ENCODE peak calls at places on chromosomes 5 and 9, in seven cellular contexts. M, L, T, I, D, H and P are unnamed samples. For H3K36me3, the result is how much of the 10 kb centered on the place peaks cover.

GRCh38 chr9:137077010-137077747 is at the start of gene UAP1L1:
- DNase-seq in M (peak), L (no peak), T (no peak), I (peak), D (no peak), H (peak), P (peak)

GRCh38 chr5:5492087-5492933 is 69.8 kb downstream of the ICE1 start:
- DNase-seq in M (peak), L (peak), T (no peak), I (peak), D (peak), H (peak), P (no peak)

GRCh38 chr5:64742821-64743220 is 25.7 kb downstream of the SREK1IP1 start:
- DNase-seq in M (no peak), L (no peak), T (no peak), I (no peak), D (no peak), H (no peak), P (no peak)

GRCh38 chr5:90878549-90879196 is 320.1 kb downstream of the ADGRV1 start:
- DNase-seq in M (no peak), L (no peak), T (no peak), I (no peak), D (no peak), H (peak), P (no peak)

GRCh38 chr5:98031926-98032325 is 741.5 kb upstream of the RGMB start:
- DNase-seq in M (no peak), L (no peak), T (no peak), I (no peak), D (no peak), H (no peak), P (no peak)

GRCh38 chr9:2243666-2244555 is 228.8 kb downstream of the SMARCA2 start:
- DNase-seq in M (no peak), L (no peak), T (no peak), I (no peak), D (no peak), H (peak), P (no peak)

GRCh38 chr5:15995206-15996052 is 184.2 kb downstream of the MARCHF11 start:
- DNase-seq in M (no peak), L (no peak), T (no peak), I (peak), D (peak), H (peak), P (no peak)

GRCh38 chr5:127872494-127872893 is 169.3 kb downstream of the CCDC192 start:
- DNase-seq in M (no peak), L (no peak), T (no peak), I (no peak), D (no peak), H (peak), P (no peak)

GRCh38 chr5:55218966-55219365 is 8.1 kb downstream of the MCIDAS start:
- DNase-seq in M (peak), L (peak), T (no peak), I (no peak), D (no peak), H (no peak), P (peak)

GRCh38 chr5:32100230-32100629 is 73.9 kb downstream of the GOLPH3 start:
- DNase-seq in M (no peak), L (no peak), T (no peak), I (peak), D (no peak), H (peak), P (no peak)

GRCh38 chr5:32100903-32101302 is 73.2 kb downstream of the GOLPH3 start:
- DNase-seq in M (no peak), L (no peak), T (no peak), I (no peak), D (no peak), H (no peak), P (no peak)

GRCh38 chr5:32103521-32103920 is 70.6 kb downstream of the GOLPH3 start:
- DNase-seq in M (no peak), L (no peak), T (no peak), I (no peak), D (no peak), H (no peak), P (no peak)

GRCh38 chr5:32099486-32100035 is 74.6 kb downstream of the GOLPH3 start:
- DNase-seq in M (no peak), L (no peak), T (no peak), I (no peak), D (no peak), H (no peak), P (no peak)

DNA sequence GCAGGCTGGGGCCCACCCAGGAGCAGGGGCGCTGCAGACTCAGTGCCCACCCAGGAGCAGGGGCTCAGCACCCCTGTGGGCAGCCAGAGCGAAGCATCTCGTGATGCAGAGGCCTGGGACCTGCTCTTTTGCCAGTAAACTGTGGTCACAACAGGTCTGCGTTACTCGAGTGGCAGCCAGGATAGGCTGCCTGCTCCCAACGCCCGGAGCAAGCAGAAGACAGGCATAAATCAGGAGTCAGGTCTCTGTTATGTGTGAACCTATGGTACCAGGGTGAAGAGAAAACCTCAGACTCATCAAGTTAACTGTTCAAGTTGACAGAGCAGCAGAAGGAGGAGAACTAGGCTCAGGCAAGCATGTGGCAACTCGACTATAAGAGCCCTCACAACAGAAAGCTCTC is 71.9 kb downstream of the GOLPH3 start:
- DNase-seq in M (no peak), L (no peak), T (no peak), I (no peak), D (no peak), H (no peak), P (no peak)
- H3K36me3 ChIP-seq in M (under half), L (under half), T (under half), I (half or more), D (under half), H (under half), P (half or more)

DNA sequence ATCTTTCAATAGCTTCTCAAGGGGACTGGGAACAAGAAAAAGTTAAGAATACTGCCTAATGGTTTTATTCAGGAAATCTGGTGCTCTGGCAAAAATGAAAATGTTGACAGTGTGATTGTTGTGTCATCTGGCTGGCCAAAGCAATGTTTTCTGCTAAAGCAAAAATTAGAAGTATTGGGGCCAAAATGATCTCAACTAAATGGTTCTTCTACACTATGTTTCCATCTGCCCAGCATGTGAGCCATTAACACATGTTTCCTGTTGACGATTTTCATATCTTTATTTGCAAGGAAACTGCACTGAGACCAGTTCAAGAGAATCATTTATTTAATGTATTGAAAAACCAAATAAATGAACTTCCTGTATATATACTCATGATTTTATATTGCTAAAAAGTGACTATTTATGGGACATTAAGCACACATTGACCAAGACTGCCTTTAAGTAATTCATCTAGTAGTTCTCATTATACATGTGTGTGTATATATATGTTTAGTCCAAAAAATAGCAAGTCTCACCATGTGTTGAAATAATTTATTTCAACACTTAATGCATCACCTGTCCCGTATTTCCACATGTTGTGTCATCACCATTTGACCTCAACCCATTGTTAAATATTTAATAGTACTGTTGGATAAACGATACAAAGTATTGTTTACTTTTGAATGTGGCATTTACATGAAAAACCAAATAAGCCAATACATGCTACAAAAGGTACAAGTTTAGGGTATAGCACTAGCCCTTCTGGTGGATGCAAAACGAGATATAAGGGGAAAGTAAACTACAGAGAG is 7.5 kb upstream of the FST start:
- DNase-seq in M (no peak), L (no peak), T (no peak), I (no peak), D (no peak), H (peak), P (no peak)
- TF ChIP-seq POLR2AphosphoS5 in M (no peak), L (no peak), T (no peak), I (no peak), D (no peak), H (no peak), P (no peak)

GRCh38 chr5:72205431-72206009 is 98.2 kb downstream of the MAP1B start:
- DNase-seq in M (no peak), L (no peak), T (no peak), I (no peak), D (no peak), H (no peak), P (no peak)

GRCh38 chr5:72203251-72203845 is 96.1 kb downstream of the MAP1B start:
- DNase-seq in M (no peak), L (no peak), T (peak), I (no peak), D (no peak), H (no peak), P (no peak)

GRCh38 chr5:72206994-72207393 is 99.7 kb downstream of the MAP1B start:
- DNase-seq in M (no peak), L (no peak), T (no peak), I (no peak), D (no peak), H (no peak), P (no peak)

GRCh38 chr5:72206160-72206559 is 98.9 kb downstream of the MAP1B start:
- DNase-seq in M (no peak), L (no peak), T (no peak), I (no peak), D (no peak), H (no peak), P (no peak)

DNA sequence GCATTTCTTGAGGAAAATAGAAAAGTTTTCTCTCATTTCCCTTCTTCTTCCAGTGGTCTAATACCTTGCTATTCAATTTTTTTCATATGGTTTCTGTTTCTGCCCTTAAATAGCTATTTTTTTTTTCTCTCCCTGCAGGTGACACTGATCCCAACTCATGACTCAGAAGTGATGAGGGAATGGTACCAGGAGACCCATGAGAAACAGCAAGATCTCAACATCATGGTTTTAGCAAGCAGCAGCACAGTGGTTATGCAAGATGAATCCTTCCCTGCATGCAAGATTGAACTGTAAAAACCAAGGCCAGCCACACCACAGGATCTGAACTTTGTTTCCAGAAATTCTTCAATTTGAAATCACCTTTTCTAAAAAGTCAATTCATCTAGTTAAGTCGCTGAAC is 97.7 kb downstream of the MAP1B start:
- DNase-seq in M (no peak), L (no peak), T (no peak), I (no peak), D (no peak), H (no peak), P (no peak)
- H3K36me3 ChIP-seq in M (under half), L (under half), T (under half), I (half or more), D (under half), H (under half), P (under half)

GRCh38 chr9:36144322-36145206 is 8.0 kb downstream of the GLIPR2 start:
- DNase-seq in M (no peak), L (no peak), T (no peak), I (no peak), D (no peak), H (no peak), P (peak)

GRCh38 chr9:36141288-36141687 is 4.8 kb downstream of the GLIPR2 start:
- DNase-seq in M (no peak), L (no peak), T (peak), I (peak), D (no peak), H (no peak), P (no peak)

GRCh38 chr9:36143242-36143641 is 6.7 kb downstream of the GLIPR2 start:
- DNase-seq in M (no peak), L (no peak), T (no peak), I (no peak), D (no peak), H (no peak), P (no peak)

GRCh38 chr9:36141761-36142160 is 5.2 kb downstream of the GLIPR2 start:
- DNase-seq in M (no peak), L (no peak), T (no peak), I (no peak), D (no peak), H (no peak), P (no peak)

GRCh38 chr9:36142510-36143161 is 6.1 kb downstream of the GLIPR2 start:
- DNase-seq in M (peak), L (no peak), T (no peak), I (no peak), D (no peak), H (no peak), P (no peak)
- TF ChIP-seq POLR2AphosphoS5 in M (no peak), L (no peak), T (no peak), I (no peak), D (no peak), H (no peak), P (no peak)

GRCh38 chr9:131264231-131264630 is 12.1 kb downstream of the FAM78A start:
- DNase-seq in M (no peak), L (no peak), T (no peak), I (peak), D (no peak), H (no peak), P (no peak)
- H3K36me3 ChIP-seq in M (under half), L (under half), T (under half), I (under half), D (under half), H (under half), P (under half)

GRCh38 chr9:93898502-93899426 is 56.4 kb downstream of the BARX1 start:
- DNase-seq in M (peak), L (no peak), T (peak), I (peak), D (no peak), H (no peak), P (peak)
- TF ChIP-seq POLR2AphosphoS5 in M (no peak), L (no peak), T (no peak), I (no peak), D (no peak), H (no peak), P (no peak)

GRCh38 chr9:90868555-90868954 is 66.9 kb downstream of the SYK start:
- DNase-seq in M (no peak), L (no peak), T (no peak), I (no peak), D (no peak), H (no peak), P (no peak)
- H3K36me3 ChIP-seq in M (under half), L (under half), T (under half), I (under half), D (under half), H (under half), P (under half)

GRCh38 chr9:93096131-93096802 is at the start of gene CARD19:
- DNase-seq in M (peak), L (no peak), T (peak), I (no peak), D (no peak), H (no peak), P (peak)
- TF ChIP-seq POLR2AphosphoS5 in M (peak), L (peak), T (peak), I (peak), D (no peak), H (peak), P (peak)

GRCh38 chr5:14465086-14465485 is 116.5 kb upstream of the OTULINL start:
- DNase-seq in M (no peak), L (no peak), T (no peak), I (no peak), D (no peak), H (no peak), P (no peak)

GRCh38 chr5:14462681-14463080 is 118.9 kb upstream of the OTULINL start:
- DNase-seq in M (no peak), L (no peak), T (no peak), I (no peak), D (no peak), H (no peak), P (peak)

GRCh38 chr5:14464661-14465060 is 116.9 kb upstream of the OTULINL start:
- DNase-seq in M (no peak), L (no peak), T (no peak), I (no peak), D (no peak), H (no peak), P (no peak)

GRCh38 chr5:14464101-14464500 is 117.5 kb upstream of the OTULINL start:
- DNase-seq in M (no peak), L (no peak), T (no peak), I (no peak), D (no peak), H (no peak), P (no peak)

DNA sequence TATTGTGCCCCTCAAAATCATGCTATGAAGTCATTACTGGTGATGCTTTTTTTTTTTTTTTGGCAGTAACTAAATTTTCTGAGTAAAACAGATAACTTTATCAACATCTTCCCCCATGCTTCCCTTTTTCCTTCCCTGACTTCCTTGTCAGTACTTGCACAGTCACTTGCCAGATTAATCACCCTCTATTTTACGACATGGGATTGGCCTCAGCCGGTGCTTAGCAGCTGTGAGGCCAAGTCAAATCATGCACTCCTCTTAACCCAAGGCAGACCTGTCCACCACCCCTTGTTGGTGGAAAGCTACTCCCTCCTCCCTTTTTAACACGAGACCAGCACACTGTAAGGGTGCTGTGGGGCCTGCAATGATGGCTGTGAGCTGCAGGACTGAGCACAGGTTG is 118.0 kb upstream of the OTULINL start:
- DNase-seq in M (peak), L (no peak), T (no peak), I (no peak), D (no peak), H (peak), P (no peak)
- H3K36me3 ChIP-seq in M (under half), L (under half), T (under half), I (half or more), D (half or more), H (under half), P (under half)